ENCODE peak calls at places on chromosomes 5 and 9, in ten cellular contexts. B, R, X, C, F, G, P, L, O and J are unnamed samples.

GRCh38 chr9:123422593-123422992 is 66.6 kb downstream of the CRB2 start:
- DNase-seq in B (no peak), L (no peak), G (no peak), P (no peak), X (no peak), O (no peak), C (no peak), F (no peak), R (no peak), J (no peak)

GRCh38 chr5:172266071-172266675 is 17.4 kb downstream of the UBTD2 start:
- DNase-seq in X (no peak), R (no peak), C (no peak), O (no peak), P (no peak), L (no peak), G (no peak), F (no peak), B (no peak), J (no peak)

GRCh38 chr9:132744881-132745761 is 74.9 kb downstream of the GTF3C4 start:
- DNase-seq in F (no peak), G (no peak), B (no peak), L (peak), C (no peak), R (no peak), O (no peak), P (no peak), X (no peak), J (no peak)

GRCh38 chr5:147452137-147452838 is 57.6 kb downstream of the DPYSL3 start:
- DNase-seq in O (no peak), X (no peak), L (no peak), B (peak), C (no peak), P (no peak), F (no peak), R (peak), G (no peak), J (no peak)

GRCh38 chr9:2859776-2860379 is 16.0 kb upstream of the PUM3 start:
- DNase-seq in G (no peak), F (peak), O (peak), X (peak), L (no peak), C (peak), R (peak), P (peak), B (peak), J (peak)

GRCh38 chr5:14868771-14869170 is 2.8 kb downstream of the ANKH start:
- DNase-seq in F (no peak), L (no peak), B (no peak), P (peak), O (no peak), G (no peak), X (no peak), C (no peak), R (no peak), J (no peak)

GRCh38 chr9:116693233-116693731 is 6.2 kb downstream of the TRIM32 start:
- DNase-seq in X (no peak), O (no peak), R (no peak), C (no peak), G (no peak), B (no peak), F (no peak), L (no peak), P (no peak), J (no peak)

GRCh38 chr5:119131530-119132313 is 60.8 kb downstream of the DMXL1 start:
- DNase-seq in B (no peak), G (no peak), X (no peak), R (no peak), O (no peak), F (no peak), P (no peak), C (no peak), L (no peak), J (no peak)

GRCh38 chr5:56247596-56247995 is 14.5 kb upstream of the ANKRD55 start:
- DNase-seq in R (no peak), F (no peak), O (no peak), C (no peak), G (no peak), L (no peak), X (no peak), B (no peak), P (no peak), J (no peak)

GRCh38 chr9:93112116-93112863 is 16.3 kb downstream of the CARD19 start:
- DNase-seq in O (no peak), L (no peak), R (no peak), B (peak), C (peak), G (no peak), P (no peak), X (no peak), F (no peak), J (no peak)

GRCh38 chr9:96877269-96877668 is 23.0 kb upstream of the ZNF782 start:
- DNase-seq in O (no peak), L (no peak), F (no peak), R (no peak), G (no peak), X (no peak), B (no peak), C (no peak), P (no peak), J (no peak)

GRCh38 chr9:114364528-114365041 is 23.2 kb downstream of the AKNA start:
- DNase-seq in C (no peak), O (no peak), X (no peak), L (no peak), P (no peak), G (no peak), R (no peak), F (no peak), B (no peak), J (no peak)

GRCh38 chr5:94362857-94363256 is 255.5 kb downstream of the KIAA0825 start:
- DNase-seq in F (no peak), B (no peak), R (no peak), G (no peak), P (no peak), C (no peak), O (no peak), X (no peak), L (no peak), J (no peak)

GRCh38 chr9:70553718-70554673 is 139.5 kb upstream of the KLF9 start:
- DNase-seq in G (no peak), B (peak), L (no peak), X (no peak), R (peak), O (no peak), P (no peak), C (no peak), F (no peak), J (no peak)

GRCh38 chr5:105885266-105885665 is 1785.5 kb downstream of the EFNA5 start:
- DNase-seq in O (no peak), B (no peak), X (no peak), P (no peak), R (no peak), L (no peak), G (no peak), C (no peak), F (no peak), J (no peak)

GRCh38 chr9:135925496-135926133 is 18.3 kb upstream of the CAMSAP1 start:
- DNase-seq in G (no peak), P (no peak), L (no peak), R (no peak), F (no peak), C (no peak), O (no peak), X (no peak), B (no peak), J (no peak)

GRCh38 chr5:170115925-170116324 is 10.2 kb downstream of the FOXI1 start:
- DNase-seq in G (no peak), F (no peak), C (no peak), R (no peak), B (no peak), O (no peak), P (no peak), X (no peak), L (peak), J (peak)

GRCh38 chr9:77449177-77450092 is 198.7 kb downstream of the GNA14 start:
- DNase-seq in G (no peak), X (no peak), F (no peak), O (no peak), P (no peak), R (no peak), C (no peak), B (no peak), L (no peak), J (no peak)

GRCh38 chr9:137365056-137365455 is 57.9 kb downstream of the EXD3 start:
- DNase-seq in L (no peak), P (no peak), O (no peak), C (no peak), B (no peak), R (no peak), F (no peak), X (no peak), G (no peak), J (no peak)

GRCh38 chr9:127778280-127779135 is at the start of gene SH2D3C:
- DNase-seq in R (no peak), P (peak), X (no peak), B (no peak), L (no peak), F (no peak), O (no peak), C (no peak), G (no peak), J (no peak)
- TF ChIP-seq POLR2AphosphoS5 in R (no peak), P (no peak), X (no peak), B (no peak), L (no peak), F (no peak), O (no peak), C (no peak), G (no peak), J (no peak)

DNA sequence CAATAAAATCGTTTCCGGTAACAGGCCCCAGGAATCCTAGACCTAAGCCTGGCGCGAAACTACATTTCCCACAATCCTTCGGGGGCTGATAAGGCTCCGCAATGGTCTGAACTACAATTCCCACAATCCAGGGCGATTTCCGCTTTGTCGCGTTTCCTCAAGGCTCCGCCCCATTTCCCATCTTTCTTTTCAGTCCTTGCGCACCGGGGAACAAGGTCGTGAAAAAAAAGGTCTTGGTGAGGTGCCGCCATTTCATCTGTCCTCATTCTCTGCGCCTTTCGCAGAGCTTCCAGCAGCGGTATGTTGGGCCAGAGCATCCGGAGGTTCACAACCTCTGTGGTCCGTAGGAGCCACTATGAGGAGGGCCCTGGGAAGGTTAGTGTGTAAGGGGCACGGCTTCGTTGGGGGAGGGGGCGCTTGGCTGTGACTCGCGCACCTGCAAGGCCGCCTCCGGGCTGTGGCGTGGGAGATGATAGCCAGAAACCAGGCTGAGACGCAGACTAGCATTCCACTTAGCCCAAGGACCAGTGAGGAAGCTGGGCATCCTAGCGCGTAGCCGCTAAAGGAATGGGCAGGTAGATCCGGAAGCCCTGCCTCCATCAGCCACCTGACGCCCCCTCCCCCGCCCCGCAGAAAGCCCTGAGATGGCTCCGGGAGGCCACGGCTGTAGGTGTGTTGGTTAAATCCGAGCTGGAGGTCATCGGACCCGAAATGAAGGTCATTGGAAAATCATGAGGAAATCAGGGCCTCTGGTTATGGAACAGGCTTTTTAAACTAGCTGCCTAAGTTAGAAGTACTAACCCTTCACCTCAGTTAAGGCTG is at the start of gene COX7C:
- DNase-seq in B (peak), F (peak), L (peak), R (peak), C (peak), X (peak), G (peak), P (peak), O (peak), J (peak)
- TF ChIP-seq POLR2A in B (peak), F (no peak), L (peak), R (peak), C (peak), X (peak), G (peak), P (peak), O (peak), J (peak)

DNA sequence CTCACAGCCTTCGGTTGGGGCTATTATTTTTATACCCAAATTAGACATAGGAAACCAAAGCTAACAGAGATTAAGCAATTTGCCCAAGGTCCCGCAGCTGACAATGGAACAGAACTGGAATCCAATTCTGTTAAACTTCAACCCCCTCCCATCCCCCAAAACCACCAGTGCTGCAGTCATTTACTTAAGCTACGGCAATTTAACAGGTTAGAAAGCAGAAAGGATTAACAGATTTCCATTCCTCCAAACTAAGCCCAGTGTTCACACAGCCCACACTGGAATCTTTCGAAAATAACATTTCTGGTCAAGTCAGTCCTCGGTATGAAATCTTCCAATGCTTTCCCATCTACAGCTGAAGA is 1023.1 kb upstream of the DMAC1 start:
- DNase-seq in B (no peak), L (no peak), O (no peak), R (no peak), G (no peak), X (no peak), C (peak), P (no peak), F (no peak), J (no peak)
- H3K27ac ChIP-seq in B (no peak), L (no peak), O (no peak), R (no peak), G (no peak), X (no peak), C (no peak), P (no peak), F (no peak), J (no peak)

GRCh38 chr9:71719585-71719984 is 48.7 kb downstream of the CEMIP2 start:
- DNase-seq in R (no peak), L (no peak), C (no peak), F (no peak), G (no peak), B (no peak), P (no peak), X (no peak), O (no peak), J (no peak)
- TF ChIP-seq POLR2AphosphoS5 in R (no peak), L (no peak), C (no peak), F (no peak), G (no peak), B (peak), P (no peak), X (no peak), O (no peak), J (no peak)

GRCh38 chr9:111957856-111958631 is 61.4 kb downstream of the UGCG start:
- DNase-seq in C (no peak), P (no peak), L (no peak), G (no peak), O (no peak), F (no peak), B (no peak), X (no peak), R (no peak), J (no peak)
- TF ChIP-seq POLR2A in C (no peak), P (no peak), L (no peak), G (no peak), O (no peak), F (no peak), B (no peak), X (no peak), R (no peak), J (no peak)

GRCh38 chr5:142428036-142428772 is 103.4 kb upstream of the SPRY4 start:
- DNase-seq in F (no peak), X (no peak), C (no peak), G (no peak), B (no peak), O (no peak), R (no peak), L (no peak), P (no peak), J (no peak)
- H3K27ac ChIP-seq in F (no peak), X (no peak), C (no peak), G (no peak), B (no peak), O (no peak), R (no peak), L (no peak), P (no peak), J (no peak)

GRCh38 chr9:133993635-133994253 is 1.6 kb upstream of the VAV2 start:
- DNase-seq in G (no peak), O (no peak), B (no peak), L (no peak), P (no peak), R (no peak), X (no peak), C (no peak), F (no peak), J (no peak)

GRCh38 chr9:133991964-133992779 is at the start of gene VAV2:
- DNase-seq in F (peak), R (peak), O (peak), P (peak), X (peak), B (peak), G (no peak), L (no peak), C (peak), J (no peak)

GRCh38 chr9:133995012-133995896 is 3.1 kb upstream of the VAV2 start:
- DNase-seq in C (peak), F (no peak), P (no peak), O (peak), L (no peak), B (no peak), R (no peak), X (no peak), G (no peak), J (no peak)

GRCh38 chr9:133992780-133993634 is 883 bp upstream of the VAV2 start:
- DNase-seq in L (peak), G (no peak), R (peak), F (peak), X (peak), C (peak), P (peak), B (peak), O (peak), J (peak)

GRCh38 chr9:133994359-133995011 is 2.4 kb upstream of the VAV2 start:
- DNase-seq in R (peak), G (no peak), L (no peak), O (peak), X (peak), F (peak), C (peak), B (peak), P (peak), J (no peak)
- TF ChIP-seq POLR2AphosphoS5 in R (no peak), G (no peak), L (no peak), O (no peak), X (no peak), F (no peak), C (no peak), B (no peak), P (no peak), J (no peak)

GRCh38 chr9:86945868-86946711 is 1.2 kb downstream of the GAS1 start:
- DNase-seq in O (no peak), P (peak), C (no peak), G (no peak), X (no peak), L (no peak), F (peak), B (peak), R (peak), J (no peak)
- TF ChIP-seq POLR2A in O (no peak), P (no peak), C (no peak), G (no peak), X (no peak), L (no peak), F (no peak), B (no peak), R (no peak), J (no peak)